ENCODE peak calls at places on chromosomes 2 and 18, in four cellular contexts. P is SJCRH30, X is fibroblast of lung, C is DMS53. Y is an unnamed sample.

GRCh38 chr2:236193026-236193425 is 24.8 kb upstream of the GBX2 start:
- DNase-seq in P (no peak), C (no peak), X (no peak), Y (no peak)

GRCh38 chr2:2812117-2812516 is 481.0 kb upstream of the MYT1L start:
- DNase-seq in P (no peak), X (no peak), C (no peak), Y (no peak)

GRCh38 chr18:79367989-79368388 is 27.7 kb upstream of the NFATC1 start:
- DNase-seq in C (no peak), P (peak), X (peak), Y (no peak)

GRCh38 chr2:138274421-138275291 is 226.9 kb upstream of the SPOPL start:
- DNase-seq in C (peak), X (peak), P (no peak), Y (peak)

GRCh38 chr2:129396980-129397599 is 582.4 kb upstream of the RAB6C start:
- DNase-seq in C (peak), P (peak), X (peak), Y (no peak)

GRCh38 chr18:32126538-32126937 is 34.9 kb downstream of the RNF138 start:
- DNase-seq in P (no peak), X (no peak), C (no peak), Y (no peak)

GRCh38 chr2:218982312-218983262 is 2.4 kb downstream of the FEV start:
- DNase-seq in X (no peak), P (no peak), C (peak), Y (no peak)

GRCh38 chr2:234488913-234489451 is 7.9 kb downstream of the ARL4C start:
- DNase-seq in X (no peak), C (no peak), P (no peak), Y (no peak)

GRCh38 chr18:79902640-79903039 is 48.8 kb downstream of the SLC66A2 start:
- DNase-seq in P (no peak), C (no peak), X (no peak), Y (no peak)

GRCh38 chr2:20179755-20180594 is 45.0 kb downstream of the SDC1 start:
- DNase-seq in P (peak), C (peak), X (no peak), Y (no peak)

GRCh38 chr2:238106698-238107524 is 6.8 kb downstream of the ESPNL start:
- DNase-seq in P (peak), X (peak), C (peak), Y (no peak)

GRCh38 chr2:9388950-9389911 is 34.1 kb downstream of the ITGB1BP1 start:
- DNase-seq in X (no peak), P (no peak), C (no peak), Y (no peak)

GRCh38 chr2:156565066-156565710 is 129.0 kb downstream of the GPD2 start:
- DNase-seq in C (no peak), P (peak), X (peak), Y (peak)